ENCODE peak calls at places on chromosome 22, in nine cellular contexts. R is K562, D is DND-41, W is GM23338, F is neuronal stem cell, X is PC-9, V is H9, L is IMR-90, N is endothelial cell of umbilical vein. T is an unnamed sample. For H3K4me1, the result is how much of the 10 kb centered on the place peaks cover.

GRCh38 chr22:30206964-30207363 is 39.6 kb downstream of the LIF start:
- DNase-seq in R (no peak), D (no peak), W (peak), F (peak), X (peak), V (peak), L (peak), N (peak), T (peak)

GRCh38 chr22:42646569-42647525 is 2.3 kb downstream of the CYB5R3 start:
- DNase-seq in R (peak), D (no peak), W (no peak), F (no peak), X (no peak), V (no peak), L (no peak), N (peak), T (peak)

GRCh38 chr22:49997932-49998717 is 14.4 kb downstream of the IL17REL start:
- DNase-seq in R (no peak), D (no peak), W (no peak), F (no peak), X (peak), V (no peak), L (no peak), N (no peak), T (no peak)

GRCh38 chr22:28674121-28674563 is 5.5 kb downstream of the TTC28 start:
- DNase-seq in R (peak), D (peak), W (no peak), F (no peak), X (peak), V (no peak), L (peak), N (no peak), T (no peak)

GRCh38 chr22:17303840-17304779 is 65.2 kb upstream of the CECR2 start:
- DNase-seq in R (no peak), D (peak), W (no peak), F (no peak), X (no peak), V (no peak), L (no peak), N (no peak), T (no peak)

GRCh38 chr22:49761836-49762235 is 65.8 kb downstream of the BRD1 start:
- DNase-seq in R (no peak), D (no peak), W (no peak), F (no peak), X (no peak), V (no peak), L (no peak), N (no peak), T (no peak)

GRCh38 chr22:29040385-29041275 is 21.0 kb downstream of the C22orf31 start:
- DNase-seq in R (peak), D (peak), W (peak), F (peak), X (peak), V (peak), L (peak), N (peak), T (peak)

GRCh38 chr22:32806296-32806695 is 4.8 kb downstream of the TIMP3 start:
- DNase-seq in R (no peak), D (no peak), W (no peak), F (no peak), X (no peak), V (no peak), L (no peak), N (no peak), T (no peak)

GRCh38 chr22:17429516-17429915 is 60.3 kb downstream of the CECR2 start:
- DNase-seq in R (no peak), D (no peak), W (no peak), F (no peak), X (no peak), V (no peak), L (no peak), N (no peak), T (no peak)

GRCh38 chr22:32951807-32952153 is 106.4 kb downstream of the SYN3 start:
- DNase-seq in R (no peak), D (no peak), W (no peak), F (no peak), X (no peak), V (no peak), L (no peak), N (no peak), T (no peak)

GRCh38 chr22:47203554-47203991 is 441.1 kb downstream of the TBC1D22A start:
- DNase-seq in R (no peak), D (no peak), W (no peak), F (no peak), X (no peak), V (no peak), L (no peak), N (no peak), T (no peak)

GRCh38 chr22:48236261-48236660 is 1473.8 kb downstream of the TBC1D22A start:
- DNase-seq in R (no peak), D (no peak), W (no peak), F (no peak), X (no peak), V (no peak), L (no peak), N (no peak), T (no peak)

GRCh38 chr22:21567456-21568206 is at the start of gene UBE2L3:
- DNase-seq in R (peak), D (peak), W (peak), F (peak), X (peak), V (peak), L (peak), N (peak), T (peak)

GRCh38 chr22:16808744-16809143 is 16.5 kb downstream of the XKR3 start:
- DNase-seq in R (no peak), D (no peak), W (no peak), F (no peak), X (no peak), V (no peak), L (no peak), N (no peak), T (no peak)

GRCh38 chr22:35451602-35452001 is 51.7 kb downstream of the MCM5 start:
- DNase-seq in R (no peak), D (no peak), W (no peak), F (no peak), X (no peak), V (no peak), L (no peak), N (no peak), T (no peak)

GRCh38 chr22:17878186-17878694 is 104.0 kb upstream of the BID start:
- DNase-seq in R (no peak), D (no peak), W (no peak), F (no peak), X (no peak), V (no peak), L (no peak), N (no peak), T (no peak)

GRCh38 chr22:36816635-36817428 is at the start of gene PVALB:
- DNase-seq in R (peak), D (no peak), W (peak), F (no peak), X (no peak), V (no peak), L (peak), N (peak), T (peak)

GRCh38 chr22:21074092-21074715 is 28.5 kb downstream of the LRRC74B start:
- DNase-seq in R (no peak), D (no peak), W (no peak), F (no peak), X (peak), V (no peak), L (peak), N (no peak), T (no peak)

GRCh38 chr22:35539910-35540599 is 576 bp upstream of the RASD2 start:
- DNase-seq in R (peak), D (peak), W (peak), F (peak), X (no peak), V (no peak), L (peak), N (no peak), T (peak)

GRCh38 chr22:28008649-28009048 is 89.6 kb upstream of the PITPNB start:
- DNase-seq in R (no peak), D (no peak), W (no peak), F (no peak), X (no peak), V (no peak), L (no peak), N (no peak), T (no peak)

GRCh38 chr22:50305658-50306566 is 1.5 kb downstream of the PLXNB2 start:
- DNase-seq in R (peak), D (no peak), W (peak), F (no peak), X (peak), V (no peak), L (peak), N (peak), T (peak)

GRCh38 chr22:38570841-38571364 is 920 bp upstream of the DMC1 start:
- DNase-seq in R (peak), D (peak), W (peak), F (peak), X (no peak), V (peak), L (peak), N (no peak), T (peak)

GRCh38 chr22:21044931-21045584 is 688 bp upstream of the LRRC74B start:
- DNase-seq in R (peak), D (peak), W (peak), F (no peak), X (no peak), V (no peak), L (peak), N (no peak), T (no peak)

GRCh38 chr22:48188211-48188845 is 1425.9 kb downstream of the TBC1D22A start:
- DNase-seq in R (peak), D (peak), W (no peak), F (no peak), X (no peak), V (peak), L (no peak), N (no peak), T (peak)

GRCh38 chr22:37178350-37179125 is 9.5 kb downstream of the C1QTNF6 start:
- DNase-seq in R (no peak), D (no peak), W (no peak), F (no peak), X (peak), V (no peak), L (no peak), N (peak), T (peak)

GRCh38 chr22:50727678-50728522 is 10.1 kb upstream of the ACR start:
- DNase-seq in R (no peak), D (no peak), W (no peak), F (no peak), X (no peak), V (no peak), L (no peak), N (no peak), T (no peak)

GRCh38 chr22:30277547-30278344 is 11.1 kb upstream of the OSM start:
- DNase-seq in R (no peak), D (peak), W (no peak), F (no peak), X (peak), V (no peak), L (peak), N (peak), T (peak)

GRCh38 chr22:27460596-27461347 is 340.8 kb downstream of the MN1 start:
- DNase-seq in R (no peak), D (no peak), W (peak), F (no peak), X (no peak), V (no peak), L (peak), N (no peak), T (no peak)

GRCh38 chr22:42905217-42905616 is 48.1 kb upstream of the ARFGAP3 start:
- DNase-seq in R (no peak), D (no peak), W (no peak), F (no peak), X (no peak), V (no peak), L (no peak), N (peak), T (no peak)

GRCh38 chr22:47409501-47410275 is 647.2 kb downstream of the TBC1D22A start:
- DNase-seq in R (no peak), D (no peak), W (no peak), F (no peak), X (no peak), V (no peak), L (no peak), N (no peak), T (no peak)

GRCh38 chr22:29689872-29690213 is 30.0 kb upstream of the CABP7 start:
- DNase-seq in R (peak), D (peak), W (peak), F (peak), X (no peak), V (peak), L (peak), N (peak), T (peak)

GRCh38 chr22:43128928-43129424 is 14.2 kb downstream of the MCAT start:
- DNase-seq in R (peak), D (peak), W (peak), F (no peak), X (peak), V (no peak), L (no peak), N (no peak), T (peak)

GRCh38 chr22:48173061-48173849 is 1410.8 kb downstream of the TBC1D22A start:
- DNase-seq in R (no peak), D (no peak), W (no peak), F (no peak), X (no peak), V (no peak), L (no peak), N (no peak), T (no peak)

GRCh38 chr22:37983860-37984791 is at the start of gene SOX10:
- DNase-seq in R (no peak), D (no peak), W (peak), F (no peak), X (no peak), V (peak), L (no peak), N (no peak), T (no peak)

GRCh38 chr22:17964153-17964552 is 60.2 kb downstream of the MICAL3 start:
- DNase-seq in R (no peak), D (no peak), W (no peak), F (no peak), X (no peak), V (no peak), L (no peak), N (no peak), T (no peak)

GRCh38 chr22:48871176-48871840 is 956.4 kb downstream of the BRD1 start:
- DNase-seq in R (no peak), D (no peak), W (no peak), F (no peak), X (no peak), V (no peak), L (no peak), N (no peak), T (no peak)

GRCh38 chr22:40665312-40665711 is 14.0 kb upstream of the MCHR1 start:
- DNase-seq in R (no peak), D (no peak), W (no peak), F (no peak), X (no peak), V (no peak), L (peak), N (no peak), T (no peak)

GRCh38 chr22:38681784-38682335 is at the start of gene TOMM22:
- DNase-seq in R (peak), D (peak), W (peak), F (peak), X (peak), V (peak), L (peak), N (peak), T (peak)

GRCh38 chr22:40463017-40463631 is 92.7 kb downstream of the SGSM3 start:
- DNase-seq in R (peak), D (peak), W (no peak), F (no peak), X (no peak), V (no peak), L (no peak), N (no peak), T (no peak)

GRCh38 chr22:19655399-19655798 is 58.9 kb upstream of the SEPTIN5 start:
- DNase-seq in R (no peak), D (no peak), W (no peak), F (no peak), X (no peak), V (no peak), L (no peak), N (no peak), T (no peak)
- H3K4me1 ChIP-seq in R (under half), D (under half), W (under half), F (under half), X (under half), V (under half), L (under half), N (under half), T (under half)

DNA sequence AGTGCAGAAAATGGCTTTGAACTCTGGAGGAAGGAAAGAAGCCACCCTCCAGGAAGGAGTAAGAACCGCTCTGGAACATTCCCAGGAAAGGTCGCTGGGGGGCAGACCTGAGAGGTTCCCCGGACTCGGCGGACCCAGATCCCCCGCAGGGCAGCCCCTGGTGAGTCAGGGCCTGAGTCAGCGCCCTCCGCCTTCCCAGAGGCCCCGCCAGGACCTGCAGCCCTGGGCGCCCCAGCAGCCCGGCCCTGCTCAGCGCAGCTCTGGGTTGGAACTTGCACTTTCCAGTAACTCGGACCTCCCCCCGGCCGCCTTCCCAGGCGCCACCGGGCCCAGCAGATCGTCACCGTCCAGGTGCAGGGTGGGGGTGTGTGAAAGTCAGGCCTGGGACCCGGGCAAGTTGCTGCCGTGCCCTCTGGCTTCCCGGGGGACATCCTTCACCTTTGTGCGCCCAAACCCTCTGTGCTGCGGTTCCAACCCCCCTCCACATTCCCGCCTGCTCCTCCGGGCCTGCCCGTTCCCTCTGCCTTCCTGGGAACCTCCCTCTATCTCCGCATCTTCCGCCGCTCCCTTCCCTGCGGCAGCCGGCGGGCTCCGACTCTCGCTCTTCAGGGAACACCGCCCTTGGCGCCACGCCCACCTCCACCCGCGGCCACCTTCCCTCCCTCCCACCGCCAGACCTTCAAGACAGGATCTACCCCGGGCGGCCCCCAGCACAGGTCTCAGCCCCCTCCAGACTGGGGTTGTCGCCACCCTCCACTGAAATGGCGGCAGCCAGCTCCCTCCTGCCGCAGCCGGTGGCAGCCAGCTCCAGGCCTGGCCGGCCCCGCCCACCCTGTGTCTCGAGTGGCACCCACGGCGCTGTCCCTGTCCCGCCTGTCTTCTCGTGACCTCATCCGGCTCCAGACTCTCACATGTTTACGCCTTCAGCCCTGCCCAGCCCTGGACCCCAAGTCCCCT is 36.8 kb upstream of the WNT7B start:
- DNase-seq in R (peak), D (peak), W (peak), F (peak), X (peak), V (peak), L (peak), N (peak), T (peak)
- H2AFZ ChIP-seq in R (peak), D (peak), W (peak), F (peak), X (peak), V (no peak), L (peak), N (peak), T (peak)

GRCh38 chr22:25453058-25453457 is 111.4 kb upstream of the GRK3 start:
- DNase-seq in R (no peak), D (no peak), W (no peak), F (no peak), X (no peak), V (no peak), L (no peak), N (no peak), T (no peak)
- H3K4me1 ChIP-seq in R (under half), D (under half), W (under half), F (under half), X (under half), V (under half), L (under half), N (under half), T (under half)

GRCh38 chr22:23565942-23566715 is 14.0 kb downstream of the IGLL1 start:
- DNase-seq in R (no peak), D (peak), W (peak), F (peak), X (no peak), V (peak), L (no peak), N (no peak), T (peak)
- H2AFZ ChIP-seq in R (no peak), D (peak), W (peak), F (peak), X (no peak), V (no peak), L (no peak), N (peak), T (peak)